ENCODE peak calls at places on chromosomes 2 and 18, in eight cellular contexts. O is effector memory CD4-positive, alpha-beta T cell; N is right lobe of liver; I is adrenal gland; Z is CD4-positive, CD25-positive, alpha-beta regulatory T cell; M is A549; L is hepatocyte; J is IMR-90. K is an unnamed sample. For H3K4me1, the result is how much of the 10 kb centered on the place peaks cover.

GRCh38 chr2:71690876-71691275 is 237.5 kb downstream of the DYSF start:
- DNase-seq in O (no peak), N (no peak), I (no peak), Z (no peak), M (no peak), L (no peak), J (no peak), K (no peak)

GRCh38 chr2:68279691-68280090 is 27.4 kb upstream of the PPP3R1 start:
- DNase-seq in O (no peak), N (no peak), I (no peak), Z (no peak), M (no peak), L (no peak), J (no peak), K (no peak)

GRCh38 chr2:71948781-71949536 is 198.7 kb downstream of the CYP26B1 start:
- DNase-seq in O (no peak), N (peak), I (no peak), Z (no peak), M (no peak), L (no peak), J (peak), K (peak)

GRCh38 chr2:98883780-98884211 is 52.2 kb downstream of the CRACDL start:
- DNase-seq in O (no peak), N (no peak), I (no peak), Z (no peak), M (no peak), L (no peak), J (no peak), K (no peak)

GRCh38 chr2:12504443-12504842 is 212.3 kb upstream of the TRIB2 start:
- DNase-seq in O (no peak), N (no peak), I (no peak), Z (peak), M (no peak), L (no peak), J (peak), K (no peak)

GRCh38 chr2:20050712-20051517 is 513 bp downstream of the LAPTM4A start:
- DNase-seq in O (no peak), N (peak), I (peak), Z (peak), M (peak), L (peak), J (peak), K (peak)

GRCh38 chr2:41892486-41892885 is 155.3 kb upstream of the PKDCC start:
- DNase-seq in O (no peak), N (no peak), I (no peak), Z (no peak), M (no peak), L (no peak), J (no peak), K (no peak)

GRCh38 chr2:158539176-158539895 is 82.6 kb downstream of the PKP4 start:
- DNase-seq in O (no peak), N (no peak), I (peak), Z (no peak), M (peak), L (peak), J (peak), K (no peak)

GRCh38 chr18:59957957-59958356 is 58.2 kb downstream of the PMAIP1 start:
- DNase-seq in O (no peak), N (no peak), I (peak), Z (peak), M (peak), L (peak), J (peak), K (no peak)

GRCh38 chr18:8140841-8141501 is 468.3 kb upstream of the RAB12 start:
- DNase-seq in O (no peak), N (no peak), I (peak), Z (no peak), M (peak), L (no peak), J (peak), K (no peak)

GRCh38 chr2:60053791-60054190 is 499.7 kb downstream of the BCL11A start:
- DNase-seq in O (no peak), N (no peak), I (no peak), Z (no peak), M (no peak), L (no peak), J (no peak), K (no peak)

GRCh38 chr2:46801731-46802664 is 113.6 kb downstream of the MCFD2 start:
- DNase-seq in O (no peak), N (no peak), I (peak), Z (no peak), M (no peak), L (no peak), J (peak), K (peak)

GRCh38 chr2:179550214-179550613 is 285.6 kb upstream of the SESTD1 start:
- DNase-seq in O (no peak), N (no peak), I (no peak), Z (no peak), M (no peak), L (no peak), J (no peak), K (no peak)

GRCh38 chr18:22432672-22433137 is 15.0 kb upstream of the CTAGE1 start:
- DNase-seq in O (no peak), N (peak), I (peak), Z (no peak), M (peak), L (peak), J (peak), K (peak)

GRCh38 chr2:199810422-199811250 is 40.4 kb downstream of the FTCDNL1 start:
- DNase-seq in O (no peak), N (no peak), I (no peak), Z (no peak), M (no peak), L (no peak), J (peak), K (no peak)

GRCh38 chr2:10079931-10080535 is at the start of gene CYS1:
- DNase-seq in O (no peak), N (no peak), I (no peak), Z (no peak), M (peak), L (peak), J (no peak), K (no peak)

GRCh38 chr2:137957033-137957432 is 7.2 kb upstream of the HNMT start:
- DNase-seq in O (no peak), N (no peak), I (no peak), Z (no peak), M (no peak), L (no peak), J (peak), K (no peak)

GRCh38 chr2:239787651-239788050 is 237.5 kb downstream of the NDUFA10 start:
- DNase-seq in O (no peak), N (peak), I (no peak), Z (no peak), M (no peak), L (no peak), J (no peak), K (no peak)

GRCh38 chr2:229273384-229274338 is 2.6 kb upstream of the PID1 start:
- DNase-seq in O (no peak), N (peak), I (peak), Z (peak), M (peak), L (peak), J (peak), K (peak)

GRCh38 chr2:12717988-12718661 is 1.4 kb downstream of the TRIB2 start:
- DNase-seq in O (peak), N (no peak), I (peak), Z (peak), M (no peak), L (peak), J (peak), K (no peak)

GRCh38 chr2:168583710-168584521 is 127.8 kb downstream of the CERS6 start:
- DNase-seq in O (no peak), N (no peak), I (peak), Z (no peak), M (peak), L (no peak), J (peak), K (no peak)

GRCh38 chr2:55014962-55015939 is 35.0 kb downstream of the RTN4 start:
- DNase-seq in O (no peak), N (no peak), I (peak), Z (peak), M (peak), L (peak), J (peak), K (peak)

DNA sequence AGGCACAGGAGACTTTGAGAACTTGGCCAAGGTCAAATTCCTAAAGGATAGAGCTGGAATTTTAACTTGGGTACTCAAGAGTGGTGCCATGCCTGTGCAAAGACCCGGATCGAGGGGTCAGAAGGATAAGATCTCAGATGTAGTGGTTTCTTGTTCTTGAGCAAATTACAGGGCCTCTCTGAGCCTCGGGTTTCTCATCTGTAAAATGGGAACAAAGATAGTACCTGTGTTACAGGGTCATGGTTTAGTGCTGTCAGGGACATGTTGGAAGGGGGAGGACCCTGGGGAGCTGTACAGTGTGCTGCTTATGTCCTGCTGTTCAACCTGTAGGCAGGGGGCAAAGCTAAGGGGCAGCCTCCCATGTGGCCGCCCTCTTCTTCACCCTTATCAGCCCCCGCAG is 173.5 kb upstream of the HAAO start:
- DNase-seq in O (no peak), N (peak), I (no peak), Z (no peak), M (no peak), L (no peak), J (no peak), K (no peak)
- H3K4me1 ChIP-seq in O (under half), N (under half), I (under half), Z (under half), M (under half), L (under half), J (under half), K (under half)

GRCh38 chr18:77063256-77063655 is 69.3 kb downstream of the MBP start:
- DNase-seq in O (peak), N (no peak), I (no peak), Z (peak), M (no peak), L (no peak), J (peak), K (no peak)
- H3K4me3 ChIP-seq in O (peak), N (no peak), I (no peak), Z (peak), M (no peak), L (no peak), J (no peak), K (no peak)

GRCh38 chr2:25939257-25939668 is 43.0 kb downstream of the KIF3C start:
- DNase-seq in O (no peak), N (no peak), I (no peak), Z (no peak), M (no peak), L (peak), J (no peak), K (no peak)
- H3K27ac ChIP-seq in O (no peak), N (no peak), I (no peak), Z (no peak), M (no peak), L (peak), J (no peak), K (no peak)

GRCh38 chr2:236547725-236548124 is 21.9 kb upstream of the ACKR3 start:
- DNase-seq in O (no peak), N (no peak), I (no peak), Z (no peak), M (no peak), L (no peak), J (no peak), K (no peak)
- H3K4me1 ChIP-seq in O (half or more), N (under half), I (under half), Z (half or more), M (under half), L (under half), J (under half), K (under half)

GRCh38 chr2:23532311-23533013 is 147.5 kb downstream of the KLHL29 start:
- DNase-seq in O (no peak), N (no peak), I (no peak), Z (peak), M (no peak), L (peak), J (no peak), K (no peak)
- H3K4me3 ChIP-seq in O (peak), N (no peak), I (no peak), Z (peak), M (no peak), L (no peak), J (no peak), K (no peak)

K was measured in lung.